ENCODE peak calls at places on chromosomes 2 and 18, in five cellular contexts. P, F, Z, B and K are unnamed samples.

GRCh38 chr2:44616616-44617266 is 255.0 kb downstream of the CAMKMT start:
- DNase-seq in P (no peak), F (no peak), Z (no peak), B (no peak), K (no peak)

GRCh38 chr18:46332956-46333355 is 228.8 kb downstream of the HAUS1 start:
- DNase-seq in P (peak), F (no peak), Z (no peak), B (no peak), K (no peak)

GRCh38 chr18:8777846-8778245 is 72.5 kb downstream of the MTCL1 start:
- DNase-seq in P (no peak), F (no peak), Z (no peak), B (no peak), K (no peak)

GRCh38 chr2:196336206-196336605 is 164.8 kb upstream of the STK17B start:
- DNase-seq in P (no peak), F (no peak), Z (no peak), B (no peak), K (no peak)

GRCh38 chr2:229901819-229902218 is 20.0 kb downstream of the TRIP12 start:
- DNase-seq in P (no peak), F (peak), Z (no peak), B (no peak), K (no peak)

GRCh38 chr2:71801969-71802368 is 345.7 kb downstream of the CYP26B1 start:
- DNase-seq in P (no peak), F (peak), Z (no peak), B (no peak), K (peak)

GRCh38 chr2:26768759-26769500 is 4.8 kb downstream of the SLC35F6 start:
- DNase-seq in P (no peak), F (no peak), Z (no peak), B (no peak), K (no peak)

GRCh38 chr2:187580462-187581124 is 26.4 kb upstream of the TFPI start:
- DNase-seq in P (peak), F (peak), Z (no peak), B (no peak), K (no peak)

GRCh38 chr2:240438810-240439697 is 3.6 kb downstream of the GPC1 start:
- DNase-seq in P (no peak), F (no peak), Z (no peak), B (no peak), K (no peak)

GRCh38 chr2:190786404-190787166 is 94.0 kb upstream of the GLS start:
- DNase-seq in P (no peak), F (no peak), Z (no peak), B (no peak), K (no peak)

GRCh38 chr2:238122287-238123217 is 15.9 kb upstream of the KLHL30 start:
- DNase-seq in P (no peak), F (no peak), Z (no peak), B (no peak), K (no peak)

GRCh38 chr2:9423100-9423921 is at the start of the genes CPSF3 and ITGB1BP1:
- DNase-seq in P (peak), F (peak), Z (peak), B (peak), K (peak)

GRCh38 chr2:159030674-159031380 is 62.4 kb downstream of the TANC1 start:
- DNase-seq in P (no peak), F (peak), Z (no peak), B (no peak), K (no peak)

GRCh38 chr2:223829128-223829527 is 8.3 kb downstream of the AP1S3 start:
- DNase-seq in P (no peak), F (no peak), Z (no peak), B (no peak), K (no peak)

GRCh38 chr2:25354116-25354515 is 12.4 kb upstream of the DNMT3A start:
- DNase-seq in P (no peak), F (no peak), Z (no peak), B (no peak), K (no peak)

GRCh38 chr2:143732076-143732475 is 602.9 kb downstream of the ARHGAP15 start:
- DNase-seq in P (no peak), F (no peak), Z (no peak), B (no peak), K (no peak)

GRCh38 chr18:53941601-53942335 is 282.7 kb downstream of the MBD2 start:
- DNase-seq in P (no peak), F (no peak), Z (no peak), B (no peak), K (no peak)

GRCh38 chr2:44086639-44087036 is 82.0 kb upstream of the PPM1B start:
- DNase-seq in P (no peak), F (no peak), Z (no peak), B (no peak), K (no peak)